ENCODE peak calls at places on chromosomes 4 and X, in seven cellular contexts. A is GM18507; D is occipital lobe; Q is activated CD4-positive, alpha-beta T cell treated with anti-CD3 and anti-CD28 coated beads, Interleukin-2, amount 10 ng/mL, durations not matched to agents 7 days and 5 days; K is B cell; G is activated T-cell treated with anti-CD3 and anti-CD28 coated beads, Interleukin-2, amount 50 U/mL, for 72 hours; S is NCI-H1694. L is an unnamed sample.

GRCh38 chrX:12237771-12238170 is 99.5 kb downstream of the FRMPD4 start:
- DNase-seq in A (no peak), D (no peak), Q (no peak), K (no peak), G (no peak), S (no peak), L (peak)

GRCh38 chr4:136369073-136369472 is 1163.2 kb downstream of the PCDH18 start:
- DNase-seq in A (no peak), D (no peak), Q (no peak), K (no peak), G (no peak), S (no peak), L (peak)

GRCh38 chrX:118221257-118221656 is 104.6 kb upstream of the KLHL13 start:
- DNase-seq in A (no peak), D (no peak), Q (no peak), K (no peak), G (no peak), S (no peak), L (no peak)

GRCh38 chrX:20513185-20513584 is 246.5 kb upstream of the RPS6KA3 start:
- DNase-seq in A (no peak), D (no peak), Q (no peak), K (no peak), G (no peak), S (no peak), L (no peak)

GRCh38 chrX:153814591-153815315 is 15.6 kb downstream of the PDZD4 start:
- DNase-seq in A (no peak), D (no peak), Q (no peak), K (peak), G (no peak), S (no peak), L (no peak)

GRCh38 chrX:49995021-49995731 is 72.8 kb downstream of the CLCN5 start:
- DNase-seq in A (no peak), D (no peak), Q (no peak), K (no peak), G (no peak), S (no peak), L (peak)

GRCh38 chr4:89222171-89222570 is 85.4 kb downstream of the GPRIN3 start:
- DNase-seq in A (no peak), D (no peak), Q (no peak), K (no peak), G (peak), S (no peak), L (peak)

GRCh38 chr4:39354178-39354503 is 12.0 kb downstream of the RFC1 start:
- DNase-seq in A (no peak), D (no peak), Q (no peak), K (no peak), G (no peak), S (no peak), L (no peak)

GRCh38 chr4:16026155-16026761 is 57.6 kb downstream of the PROM1 start:
- DNase-seq in A (peak), D (no peak), Q (peak), K (peak), G (peak), S (peak), L (peak)

L was measured in epithelial cell of esophagus.